ENCODE peak calls at places on chromosome 7, in nine cellular contexts. A, R, M, N, B, S, G, E and W are unnamed samples.

GRCh38 chr7:132160525-132161230 is 415.6 kb downstream of the PLXNA4 start:
- DNase-seq in S (no peak), B (no peak), N (no peak), R (no peak), G (no peak), E (no peak), A (no peak), M (no peak), W (no peak)

GRCh38 chr7:150862356-150862755 is 10.0 kb downstream of the AOC1 start:
- DNase-seq in R (no peak), A (no peak), B (no peak), E (no peak), N (no peak), G (no peak), S (no peak), M (no peak), W (no peak)

GRCh38 chr7:84237533-84238173 is 43.1 kb upstream of the SEMA3A start:
- DNase-seq in G (no peak), B (peak), S (no peak), R (no peak), N (no peak), E (no peak), A (no peak), M (no peak), W (peak)

GRCh38 chr7:87628780-87629569 is 777 bp downstream of the RUNDC3B start:
- DNase-seq in E (no peak), S (no peak), G (peak), M (peak), N (peak), A (peak), R (peak), B (no peak), W (peak)

GRCh38 chr7:85950871-85951270 is 692.8 kb upstream of the GRM3 start:
- DNase-seq in G (no peak), S (no peak), B (no peak), E (no peak), M (no peak), N (no peak), R (no peak), A (no peak), W (no peak)

GRCh38 chr7:96526492-96526891 is 183.2 kb downstream of the SEM1 start:
- DNase-seq in M (no peak), E (no peak), N (peak), R (no peak), B (no peak), S (no peak), A (no peak), G (no peak), W (no peak)

GRCh38 chr7:30865077-30865476 is 46.6 kb upstream of the AQP1 start:
- DNase-seq in S (no peak), B (no peak), A (no peak), E (no peak), N (no peak), G (no peak), R (no peak), M (no peak), W (no peak)

GRCh38 chr7:130941322-130942210 is 207.6 kb upstream of the KLF14 start:
- DNase-seq in N (no peak), E (no peak), S (no peak), R (peak), A (no peak), B (peak), G (no peak), M (peak), W (peak)

GRCh38 chr7:75702515-75702914 is 36.2 kb downstream of the HIP1 start:
- DNase-seq in G (no peak), E (no peak), S (no peak), A (no peak), N (peak), M (no peak), R (no peak), B (no peak), W (no peak)

GRCh38 chr7:55308186-55308929 is 56.8 kb upstream of the LANCL2 start:
- DNase-seq in M (no peak), R (no peak), E (no peak), B (peak), N (no peak), A (no peak), G (no peak), S (no peak), W (peak)